ENCODE peak calls at places on chromosomes 5 and 9, in eight cellular contexts. One of them, this sample, is unnamed.

GRCh38 chr5:124102491-124102890 is 590.5 kb downstream of the CSNK1G3 start:
- DNase-seq in globus pallidus: no peak
- DNase-seq in fibroblast of the aortic adventitia: no peak
- DNase-seq in stimulated activated CD4-positive, alpha-beta T cell treated with anti-CD3 and anti-CD28 coated beads, Interleukin-2, amount 100 ng/mL, for 48 hours: no peak
- DNase-seq in CD4-positive, alpha-beta memory T cell: no peak
- DNase-seq in caudate nucleus: no peak
- DNase-seq in fibroblast of lung: peak; percentile 18
- DNase-seq in DMS153: no peak
- DNase-seq in this sample: no peak

GRCh38 chr5:181259974-181260719 is 796 bp downstream of the TRIM52 start:
- DNase-seq in CD4-positive, alpha-beta memory T cell: no peak
- DNase-seq in stimulated activated CD4-positive, alpha-beta T cell treated with anti-CD3 and anti-CD28 coated beads, Interleukin-2, amount 100 ng/mL, for 48 hours: no peak
- DNase-seq in caudate nucleus: no peak
- DNase-seq in globus pallidus: no peak
- DNase-seq in DMS153: no peak
- DNase-seq in fibroblast of the aortic adventitia: no peak
- DNase-seq in fibroblast of lung: no peak
- DNase-seq in this sample: peak; percentile 20

GRCh38 chr5:80798166-80798565 is 143.4 kb upstream of the DHFR start:
- DNase-seq in fibroblast of the aortic adventitia: peak; percentile 7
- DNase-seq in caudate nucleus: no peak
- DNase-seq in stimulated activated CD4-positive, alpha-beta T cell treated with anti-CD3 and anti-CD28 coated beads, Interleukin-2, amount 100 ng/mL, for 48 hours: no peak
- DNase-seq in CD4-positive, alpha-beta memory T cell: no peak
- DNase-seq in fibroblast of lung: no peak
- DNase-seq in DMS153: no peak
- DNase-seq in globus pallidus: no peak
- DNase-seq in this sample: no peak

GRCh38 chr5:2136728-2137333 is 254.1 kb upstream of the IRX4 start:
- DNase-seq in fibroblast of lung: no peak
- DNase-seq in CD4-positive, alpha-beta memory T cell: no peak
- DNase-seq in stimulated activated CD4-positive, alpha-beta T cell treated with anti-CD3 and anti-CD28 coated beads, Interleukin-2, amount 100 ng/mL, for 48 hours: no peak
- DNase-seq in fibroblast of the aortic adventitia: no peak
- DNase-seq in globus pallidus: no peak
- DNase-seq in caudate nucleus: peak; percentile 26
- DNase-seq in DMS153: no peak
- DNase-seq in this sample: no peak

GRCh38 chr5:160045004-160045403 is 36.1 kb downstream of the TTC1 start:
- DNase-seq in fibroblast of the aortic adventitia: no peak
- DNase-seq in fibroblast of lung: peak; percentile 19
- DNase-seq in globus pallidus: no peak
- DNase-seq in stimulated activated CD4-positive, alpha-beta T cell treated with anti-CD3 and anti-CD28 coated beads, Interleukin-2, amount 100 ng/mL, for 48 hours: no peak
- DNase-seq in DMS153: no peak
- DNase-seq in CD4-positive, alpha-beta memory T cell: no peak
- DNase-seq in caudate nucleus: no peak
- DNase-seq in this sample: no peak

GRCh38 chr9:96617439-96618185 is 2.0 kb downstream of the CDC14B start:
- DNase-seq in stimulated activated CD4-positive, alpha-beta T cell treated with anti-CD3 and anti-CD28 coated beads, Interleukin-2, amount 100 ng/mL, for 48 hours: no peak
- DNase-seq in fibroblast of the aortic adventitia: no peak
- DNase-seq in fibroblast of lung: no peak
- DNase-seq in DMS153: no peak
- DNase-seq in CD4-positive, alpha-beta memory T cell: no peak
- DNase-seq in caudate nucleus: peak; percentile 43
- DNase-seq in globus pallidus: no peak
- DNase-seq in this sample: no peak

GRCh38 chr5:119743927-119744326 is 114.6 kb downstream of the FAM170A start:
- DNase-seq in stimulated activated CD4-positive, alpha-beta T cell treated with anti-CD3 and anti-CD28 coated beads, Interleukin-2, amount 100 ng/mL, for 48 hours: peak; percentile 5
- DNase-seq in DMS153: no peak
- DNase-seq in fibroblast of lung: no peak
- DNase-seq in fibroblast of the aortic adventitia: peak; percentile 40
- DNase-seq in CD4-positive, alpha-beta memory T cell: peak; percentile 15
- DNase-seq in globus pallidus: peak; percentile 67
- DNase-seq in caudate nucleus: no peak
- DNase-seq in this sample: peak; percentile 2

GRCh38 chr5:35742006-35742405 is 114.7 kb upstream of the IL7R start:
- DNase-seq in fibroblast of lung: no peak
- DNase-seq in stimulated activated CD4-positive, alpha-beta T cell treated with anti-CD3 and anti-CD28 coated beads, Interleukin-2, amount 100 ng/mL, for 48 hours: no peak
- DNase-seq in fibroblast of the aortic adventitia: no peak
- DNase-seq in CD4-positive, alpha-beta memory T cell: no peak
- DNase-seq in caudate nucleus: no peak
- DNase-seq in DMS153: no peak
- DNase-seq in globus pallidus: no peak
- DNase-seq in this sample: no peak

GRCh38 chr9:17414990-17415389 is 163.9 kb upstream of the SH3GL2 start:
- DNase-seq in caudate nucleus: no peak
- DNase-seq in stimulated activated CD4-positive, alpha-beta T cell treated with anti-CD3 and anti-CD28 coated beads, Interleukin-2, amount 100 ng/mL, for 48 hours: no peak
- DNase-seq in fibroblast of the aortic adventitia: no peak
- DNase-seq in DMS153: no peak
- DNase-seq in fibroblast of lung: no peak
- DNase-seq in CD4-positive, alpha-beta memory T cell: no peak
- DNase-seq in globus pallidus: no peak
- DNase-seq in this sample: no peak

GRCh38 chr9:94603259-94603776 is 9.7 kb upstream of the FBP2 start:
- DNase-seq in fibroblast of lung: peak; percentile 55
- DNase-seq in caudate nucleus: peak; percentile 63
- DNase-seq in DMS153: peak; percentile 21
- DNase-seq in globus pallidus: peak; percentile 69
- DNase-seq in fibroblast of the aortic adventitia: peak; percentile 65
- DNase-seq in stimulated activated CD4-positive, alpha-beta T cell treated with anti-CD3 and anti-CD28 coated beads, Interleukin-2, amount 100 ng/mL, for 48 hours: peak; percentile 79
- DNase-seq in CD4-positive, alpha-beta memory T cell: peak; percentile 53
- DNase-seq in this sample: peak; percentile 60

GRCh38 chr5:133627180-133627579 is 14.8 kb upstream of the FSTL4 start:
- DNase-seq in globus pallidus: no peak
- DNase-seq in stimulated activated CD4-positive, alpha-beta T cell treated with anti-CD3 and anti-CD28 coated beads, Interleukin-2, amount 100 ng/mL, for 48 hours: no peak
- DNase-seq in fibroblast of the aortic adventitia: no peak
- DNase-seq in fibroblast of lung: no peak
- DNase-seq in caudate nucleus: no peak
- DNase-seq in CD4-positive, alpha-beta memory T cell: no peak
- DNase-seq in DMS153: no peak
- DNase-seq in this sample: no peak

GRCh38 chr9:93587651-93588347 is 11.4 kb downstream of the PHF2 start:
- DNase-seq in DMS153: no peak
- DNase-seq in CD4-positive, alpha-beta memory T cell: no peak
- DNase-seq in stimulated activated CD4-positive, alpha-beta T cell treated with anti-CD3 and anti-CD28 coated beads, Interleukin-2, amount 100 ng/mL, for 48 hours: no peak
- DNase-seq in globus pallidus: no peak
- DNase-seq in caudate nucleus: no peak
- DNase-seq in fibroblast of lung: no peak
- DNase-seq in fibroblast of the aortic adventitia: no peak
- DNase-seq in this sample: no peak

GRCh38 chr5:126552614-126553013 is 42.4 kb downstream of the ALDH7A1 start:
- DNase-seq in globus pallidus: no peak
- DNase-seq in DMS153: no peak
- DNase-seq in caudate nucleus: no peak
- DNase-seq in CD4-positive, alpha-beta memory T cell: no peak
- DNase-seq in stimulated activated CD4-positive, alpha-beta T cell treated with anti-CD3 and anti-CD28 coated beads, Interleukin-2, amount 100 ng/mL, for 48 hours: no peak
- DNase-seq in fibroblast of the aortic adventitia: no peak
- DNase-seq in fibroblast of lung: no peak
- DNase-seq in this sample: no peak

GRCh38 chr5:177307544-177308363 is 3.9 kb downstream of the MXD3 start:
- DNase-seq in globus pallidus: no peak
- DNase-seq in fibroblast of the aortic adventitia: no peak
- DNase-seq in DMS153: no peak
- DNase-seq in fibroblast of lung: no peak
- DNase-seq in stimulated activated CD4-positive, alpha-beta T cell treated with anti-CD3 and anti-CD28 coated beads, Interleukin-2, amount 100 ng/mL, for 48 hours: no peak
- DNase-seq in caudate nucleus: no peak
- DNase-seq in CD4-positive, alpha-beta memory T cell: no peak
- DNase-seq in this sample: no peak

GRCh38 chr5:146745937-146746577 is 132.5 kb downstream of the PPP2R2B start:
- DNase-seq in caudate nucleus: no peak
- DNase-seq in globus pallidus: no peak
- DNase-seq in fibroblast of lung: peak; percentile 30
- DNase-seq in fibroblast of the aortic adventitia: no peak
- DNase-seq in CD4-positive, alpha-beta memory T cell: no peak
- DNase-seq in DMS153: peak; percentile 2
- DNase-seq in stimulated activated CD4-positive, alpha-beta T cell treated with anti-CD3 and anti-CD28 coated beads, Interleukin-2, amount 100 ng/mL, for 48 hours: no peak
- DNase-seq in this sample: no peak

GRCh38 chr9:134863306-134863902 is 17.2 kb upstream of the FCN2 start:
- DNase-seq in fibroblast of lung: no peak
- DNase-seq in globus pallidus: no peak
- DNase-seq in stimulated activated CD4-positive, alpha-beta T cell treated with anti-CD3 and anti-CD28 coated beads, Interleukin-2, amount 100 ng/mL, for 48 hours: no peak
- DNase-seq in caudate nucleus: no peak
- DNase-seq in DMS153: no peak
- DNase-seq in CD4-positive, alpha-beta memory T cell: no peak
- DNase-seq in fibroblast of the aortic adventitia: no peak
- DNase-seq in this sample: no peak

GRCh38 chr5:136094189-136094912 is 38.3 kb upstream of the SMAD5 start:
- DNase-seq in fibroblast of the aortic adventitia: no peak
- DNase-seq in stimulated activated CD4-positive, alpha-beta T cell treated with anti-CD3 and anti-CD28 coated beads, Interleukin-2, amount 100 ng/mL, for 48 hours: no peak
- DNase-seq in globus pallidus: no peak
- DNase-seq in CD4-positive, alpha-beta memory T cell: no peak
- DNase-seq in caudate nucleus: no peak
- DNase-seq in fibroblast of lung: no peak
- DNase-seq in DMS153: no peak
- DNase-seq in this sample: no peak

GRCh38 chr5:115381911-115382662 is 85.6 kb upstream of the CCDC112 start:
- DNase-seq in globus pallidus: no peak
- DNase-seq in DMS153: no peak
- DNase-seq in fibroblast of lung: no peak
- DNase-seq in CD4-positive, alpha-beta memory T cell: no peak
- DNase-seq in stimulated activated CD4-positive, alpha-beta T cell treated with anti-CD3 and anti-CD28 coated beads, Interleukin-2, amount 100 ng/mL, for 48 hours: no peak
- DNase-seq in caudate nucleus: no peak
- DNase-seq in fibroblast of the aortic adventitia: no peak
- DNase-seq in this sample: no peak

GRCh38 chr5:93512799-93513198 is 68.2 kb downstream of the NR2F1-AS1 start:
- DNase-seq in fibroblast of the aortic adventitia: peak; percentile 59
- DNase-seq in CD4-positive, alpha-beta memory T cell: no peak
- DNase-seq in stimulated activated CD4-positive, alpha-beta T cell treated with anti-CD3 and anti-CD28 coated beads, Interleukin-2, amount 100 ng/mL, for 48 hours: no peak
- DNase-seq in DMS153: no peak
- DNase-seq in globus pallidus: no peak
- DNase-seq in caudate nucleus: no peak
- DNase-seq in fibroblast of lung: peak; percentile 93
- DNase-seq in this sample: no peak

GRCh38 chr5:124515494-124516222 is 230.8 kb downstream of the ZNF608 start:
- DNase-seq in DMS153: no peak
- DNase-seq in stimulated activated CD4-positive, alpha-beta T cell treated with anti-CD3 and anti-CD28 coated beads, Interleukin-2, amount 100 ng/mL, for 48 hours: no peak
- DNase-seq in globus pallidus: no peak
- DNase-seq in fibroblast of the aortic adventitia: peak; percentile 44
- DNase-seq in CD4-positive, alpha-beta memory T cell: no peak
- DNase-seq in caudate nucleus: no peak
- DNase-seq in fibroblast of lung: no peak
- DNase-seq in this sample: no peak

GRCh38 chr5:41772071-41772470 is 98.2 kb downstream of the OXCT1 start:
- DNase-seq in globus pallidus: no peak
- DNase-seq in fibroblast of lung: no peak
- DNase-seq in DMS153: no peak
- DNase-seq in caudate nucleus: no peak
- DNase-seq in stimulated activated CD4-positive, alpha-beta T cell treated with anti-CD3 and anti-CD28 coated beads, Interleukin-2, amount 100 ng/mL, for 48 hours: no peak
- DNase-seq in CD4-positive, alpha-beta memory T cell: no peak
- DNase-seq in fibroblast of the aortic adventitia: no peak
- DNase-seq in this sample: no peak

GRCh38 chr5:80054682-80055081 is 19.5 kb downstream of the THBS4 start:
- DNase-seq in fibroblast of lung: peak; percentile 33
- DNase-seq in globus pallidus: no peak
- DNase-seq in CD4-positive, alpha-beta memory T cell: no peak
- DNase-seq in DMS153: no peak
- DNase-seq in fibroblast of the aortic adventitia: no peak
- DNase-seq in caudate nucleus: no peak
- DNase-seq in stimulated activated CD4-positive, alpha-beta T cell treated with anti-CD3 and anti-CD28 coated beads, Interleukin-2, amount 100 ng/mL, for 48 hours: no peak
- DNase-seq in this sample: no peak

GRCh38 chr9:74951725-74952151 is 974 bp downstream of the C9orf40 start:
- DNase-seq in fibroblast of lung: peak; percentile 33
- DNase-seq in caudate nucleus: peak; percentile 63
- DNase-seq in CD4-positive, alpha-beta memory T cell: no peak
- DNase-seq in fibroblast of the aortic adventitia: peak; percentile 22
- DNase-seq in globus pallidus: peak; percentile 30
- DNase-seq in stimulated activated CD4-positive, alpha-beta T cell treated with anti-CD3 and anti-CD28 coated beads, Interleukin-2, amount 100 ng/mL, for 48 hours: peak; percentile 42
- DNase-seq in DMS153: no peak
- DNase-seq in this sample: peak; percentile 32

GRCh38 chr9:112081918-112082729 is 93.0 kb downstream of the SUSD1 start:
- DNase-seq in DMS153: no peak
- DNase-seq in CD4-positive, alpha-beta memory T cell: no peak
- DNase-seq in caudate nucleus: no peak
- DNase-seq in stimulated activated CD4-positive, alpha-beta T cell treated with anti-CD3 and anti-CD28 coated beads, Interleukin-2, amount 100 ng/mL, for 48 hours: no peak
- DNase-seq in globus pallidus: no peak
- DNase-seq in fibroblast of the aortic adventitia: peak; percentile 76
- DNase-seq in fibroblast of lung: no peak
- DNase-seq in this sample: no peak

GRCh38 chr5:142295084-142295758 is 29.6 kb downstream of the SPRY4 start:
- DNase-seq in stimulated activated CD4-positive, alpha-beta T cell treated with anti-CD3 and anti-CD28 coated beads, Interleukin-2, amount 100 ng/mL, for 48 hours: no peak
- DNase-seq in CD4-positive, alpha-beta memory T cell: no peak
- DNase-seq in fibroblast of the aortic adventitia: no peak
- DNase-seq in DMS153: no peak
- DNase-seq in caudate nucleus: no peak
- DNase-seq in fibroblast of lung: peak; percentile 35
- DNase-seq in globus pallidus: no peak
- DNase-seq in this sample: no peak

This sample was measured in naive thymus-derived CD4-positive, alpha-beta T cell.